ENCODE peak calls at places on chromosomes 6 and 20, in six cellular contexts. M, R, P, S, J and B are unnamed samples.

GRCh38 chr6:16698988-16699868 is 62.0 kb downstream of the ATXN1 start:
- DNase-seq in M (no peak), R (no peak), P (no peak), S (peak), J (no peak), B (peak)

GRCh38 chr6:163438940-163439335 is 24.4 kb downstream of the QKI start:
- DNase-seq in M (peak), R (no peak), P (peak), S (peak), J (no peak), B (no peak)

GRCh38 chr6:47238456-47238995 is 71.2 kb downstream of the TNFRSF21 start:
- DNase-seq in M (no peak), R (no peak), P (no peak), S (peak), J (no peak), B (no peak)

GRCh38 chr6:167576798-167577528 is 249.7 kb upstream of the AFDN start:
- DNase-seq in M (no peak), R (no peak), P (no peak), S (no peak), J (no peak), B (no peak)

GRCh38 chr6:43125555-43125954 is 45.5 kb upstream of the SRF start:
- DNase-seq in M (no peak), R (no peak), P (no peak), S (no peak), J (no peak), B (no peak)

GRCh38 chr6:111625511-111626331 is 20.0 kb upstream of the TRAF3IP2 start:
- DNase-seq in M (no peak), R (no peak), P (no peak), S (peak), J (no peak), B (no peak)

GRCh38 chr6:116105247-116105646 is 4.6 kb downstream of the NT5DC1 start:
- DNase-seq in M (no peak), R (no peak), P (no peak), S (no peak), J (no peak), B (no peak)

GRCh38 chr6:5099537-5099936 is 14.4 kb downstream of the PPP1R3G start:
- DNase-seq in M (no peak), R (peak), P (no peak), S (peak), J (no peak), B (no peak)

GRCh38 chr6:41462980-41463930 is 82.9 kb upstream of the FOXP4 start:
- DNase-seq in M (no peak), R (peak), P (no peak), S (peak), J (no peak), B (peak)

GRCh38 chr6:32967151-32968091 is 973 bp upstream of the BRD2 start:
- DNase-seq in M (no peak), R (peak), P (no peak), S (peak), J (peak), B (peak)

GRCh38 chr20:4609511-4609910 is 112.2 kb upstream of the PRND start:
- DNase-seq in M (no peak), R (no peak), P (no peak), S (no peak), J (no peak), B (no peak)

GRCh38 chr20:45470262-45470931 is 844 bp downstream of the WFDC2 start:
- DNase-seq in M (no peak), R (no peak), P (no peak), S (peak), J (no peak), B (peak)

GRCh38 chr20:62306440-62307187 is 3.8 kb downstream of the ADRM1 start:
- DNase-seq in M (no peak), R (no peak), P (no peak), S (no peak), J (no peak), B (no peak)

GRCh38 chr20:14838663-14839650 is 501.5 kb upstream of the FLRT3 start:
- DNase-seq in M (no peak), R (no peak), P (no peak), S (no peak), J (no peak), B (no peak)

GRCh38 chr20:3744037-3744436 is 11.6 kb downstream of the HSPA12B start:
- DNase-seq in M (no peak), R (no peak), P (no peak), S (no peak), J (no peak), B (no peak)

GRCh38 chr6:26199057-26199772 is 112.0 kb downstream of the HFE start:
- DNase-seq in M (peak), R (peak), P (peak), S (peak), J (peak), B (peak)

GRCh38 chr6:132322398-132322797 is 78.9 kb downstream of the MOXD1 start:
- DNase-seq in M (no peak), R (no peak), P (no peak), S (no peak), J (no peak), B (no peak)

GRCh38 chr20:43911066-43911465 is 3.6 kb upstream of the TOX2 start:
- DNase-seq in M (no peak), R (peak), P (no peak), S (peak), J (no peak), B (no peak)

GRCh38 chr6:25485820-25486559 is 166.0 kb upstream of the SCGN start:
- DNase-seq in M (no peak), R (no peak), P (no peak), S (no peak), J (no peak), B (no peak)

GRCh38 chr6:35757461-35758123 is 18.8 kb upstream of the CLPSL2 start:
- DNase-seq in M (no peak), R (peak), P (no peak), S (peak), J (no peak), B (peak)

GRCh38 chr6:170295519-170296422 is 4.9 kb upstream of the DLL1 start:
- DNase-seq in M (peak), R (no peak), P (no peak), S (peak), J (no peak), B (no peak)

GRCh38 chr20:17662333-17663039 is 19.6 kb downstream of the RRBP1 start:
- DNase-seq in M (no peak), R (peak), P (no peak), S (peak), J (no peak), B (peak)

GRCh38 chr6:116945809-116946208 is 68.8 kb downstream of the RFX6 start:
- DNase-seq in M (no peak), R (no peak), P (no peak), S (peak), J (no peak), B (peak)